ENCODE peak calls at places on chromosome 13, in ten cellular contexts. C, E, Q, R, V, M, A, J, H and U are unnamed samples.

GRCh38 chr13:29284726-29285125 is 310.8 kb downstream of the SLC7A1 start:
- DNase-seq in C (no peak), H (no peak), A (no peak), V (no peak), R (no peak), J (no peak), Q (no peak), E (no peak), M (no peak), U (no peak)

GRCh38 chr13:86446311-86446710 is 647.1 kb upstream of the SLITRK6 start:
- DNase-seq in H (peak; percentile 57), V (peak; percentile 55), A (no peak), M (no peak), Q (no peak), C (no peak), E (no peak), J (peak; percentile 60), R (no peak), U (no peak)

GRCh38 chr13:24135674-24136300 is 24.7 kb upstream of the SPATA13 start:
- DNase-seq in H (no peak), J (no peak), Q (no peak), M (no peak), V (peak; percentile 32), A (no peak), R (no peak), C (peak; percentile 63), E (no peak), U (no peak)

GRCh38 chr13:110445722-110446569 is 115.6 kb downstream of the RAB20 start:
- DNase-seq in C (no peak), R (no peak), Q (no peak), M (no peak), V (no peak), H (no peak), J (no peak), E (no peak), A (no peak), U (no peak)

GRCh38 chr13:28492527-28493367 is 2.2 kb downstream of the FLT1 start:
- DNase-seq in A (no peak), R (no peak), M (no peak), V (no peak), E (no peak), Q (peak; percentile 37), J (no peak), C (no peak), H (peak; percentile 67), U (peak; percentile 15)

GRCh38 chr13:30266751-30267150 is 40.6 kb downstream of the KATNAL1 start:
- DNase-seq in E (no peak), Q (no peak), V (no peak), A (no peak), R (no peak), H (no peak), C (no peak), M (no peak), J (no peak), U (no peak)

GRCh38 chr13:34657716-34658115 is 284.4 kb upstream of the NBEA start:
- DNase-seq in C (peak; percentile 5), E (peak; percentile 20), R (no peak), Q (no peak), V (peak; percentile 5), J (no peak), H (no peak), M (no peak), A (no peak), U (peak; percentile 58)

GRCh38 chr13:78649997-78650724 is 8.8 kb downstream of the OBI1 start:
- DNase-seq in M (no peak), H (no peak), E (no peak), J (no peak), A (no peak), Q (no peak), C (no peak), R (peak; percentile 16), V (no peak), U (no peak)

GRCh38 chr13:51020600-51020999 is 90.5 kb downstream of the C13orf42 start:
- DNase-seq in H (no peak), J (no peak), A (no peak), Q (no peak), R (no peak), M (no peak), V (no peak), C (no peak), E (no peak), U (no peak)

GRCh38 chr13:83229574-83230300 is 652.5 kb downstream of the SLITRK1 start:
- DNase-seq in A (no peak), V (no peak), J (no peak), H (no peak), M (no peak), C (no peak), Q (no peak), R (no peak), E (no peak), U (no peak)

GRCh38 chr13:113153810-113154748 is 4.4 kb upstream of the PROZ start:
- DNase-seq in V (peak; percentile 38), Q (peak; percentile 65), J (no peak), M (peak; percentile 84), R (peak; percentile 78), C (peak; percentile 57), E (no peak), A (peak; percentile 66), H (peak; percentile 78), U (no peak)

GRCh38 chr13:75399168-75399878 is 82.6 kb downstream of the TBC1D4 start:
- DNase-seq in R (no peak), M (no peak), C (no peak), H (no peak), E (no peak), V (peak; percentile 28), A (no peak), J (no peak), Q (no peak), U (no peak)